ENCODE peak calls at places on chromosomes 4 and X, in seven cellular contexts. S is choroid plexus epithelial cell, O is tibial nerve, Z is cardiac fibroblast, R is foreskin fibroblast, K is GM23248, D is neural progenitor cell. Q is an unnamed sample.

GRCh38 chr4:176188654-176189053 is 6.7 kb downstream of the SPATA4 start:
- DNase-seq in S (no peak), O (no peak), Z (no peak), R (no peak), K (peak), D (no peak), Q (peak)

GRCh38 chr4:105650190-105650589 is 58.3 kb downstream of the INTS12 start:
- DNase-seq in S (no peak), O (no peak), Z (no peak), R (no peak), K (no peak), D (no peak), Q (no peak)

GRCh38 chrX:39900788-39901170 is 197.0 kb downstream of the BCOR start:
- DNase-seq in S (peak), O (no peak), Z (peak), R (peak), K (peak), D (peak), Q (no peak)

GRCh38 chr4:66590488-66591215 is 920.4 kb upstream of the EPHA5 start:
- DNase-seq in S (peak), O (no peak), Z (peak), R (no peak), K (no peak), D (no peak), Q (no peak)

GRCh38 chrX:25807022-25807421 is 331.1 kb upstream of the MAGEB18 start:
- DNase-seq in S (no peak), O (no peak), Z (no peak), R (no peak), K (no peak), D (no peak), Q (no peak)

GRCh38 chrX:18955676-18956075 is 28.2 kb downstream of the PHKA2 start:
- DNase-seq in S (no peak), O (no peak), Z (no peak), R (no peak), K (no peak), D (no peak), Q (no peak)

GRCh38 chr4:101304916-101305315 is 42.4 kb downstream of the PPP3CA start:
- DNase-seq in S (peak), O (no peak), Z (peak), R (peak), K (peak), D (peak), Q (no peak)

GRCh38 chr4:6840062-6840976 is 57.8 kb downstream of the KIAA0232 start:
- DNase-seq in S (peak), O (no peak), Z (peak), R (peak), K (peak), D (peak), Q (no peak)

GRCh38 chrX:136865270-136866168 is 15.0 kb downstream of the RBMX start:
- DNase-seq in S (no peak), O (no peak), Z (no peak), R (no peak), K (no peak), D (no peak), Q (no peak)

GRCh38 chr4:102388636-102389035 is 43.4 kb upstream of the SLC39A8 start:
- DNase-seq in S (no peak), O (no peak), Z (peak), R (peak), K (no peak), D (no peak), Q (peak)

GRCh38 chr4:169621754-169622481 is 1.5 kb downstream of the CLCN3 start:
- DNase-seq in S (peak), O (no peak), Z (peak), R (peak), K (peak), D (no peak), Q (peak)

GRCh38 chrX:68997911-68998310 is 167.3 kb downstream of the PJA1 start:
- DNase-seq in S (peak), O (no peak), Z (peak), R (peak), K (peak), D (no peak), Q (no peak)

GRCh38 chr4:179585761-179586160 is 2143.5 kb upstream of the AGA start:
- DNase-seq in S (peak), O (no peak), Z (no peak), R (no peak), K (no peak), D (no peak), Q (no peak)

GRCh38 chr4:64718091-64718490 is 308.8 kb upstream of the TECRL start:
- DNase-seq in S (peak), O (no peak), Z (peak), R (no peak), K (peak), D (peak), Q (no peak)

GRCh38 chrX:148771440-148771839 is 271.0 kb downstream of the AFF2 start:
- DNase-seq in S (peak), O (no peak), Z (peak), R (no peak), K (no peak), D (no peak), Q (no peak)

GRCh38 chr4:146998157-146998556 is 52.5 kb upstream of the TTC29 start:
- DNase-seq in S (no peak), O (no peak), Z (no peak), R (no peak), K (no peak), D (no peak), Q (peak)

GRCh38 chrX:149511081-149511480 is 6.0 kb upstream of the IDS start:
- DNase-seq in S (no peak), O (no peak), Z (peak), R (peak), K (peak), D (no peak), Q (peak)

GRCh38 chrX:118524344-118524743 is 28.7 kb downstream of the DOCK11 start:
- DNase-seq in S (no peak), O (no peak), Z (no peak), R (no peak), K (no peak), D (no peak), Q (no peak)
- H3K4me3 ChIP-seq in S (no peak), O (no peak), Z (no peak), R (no peak), K (no peak), D (no peak), Q (no peak)

DNA sequence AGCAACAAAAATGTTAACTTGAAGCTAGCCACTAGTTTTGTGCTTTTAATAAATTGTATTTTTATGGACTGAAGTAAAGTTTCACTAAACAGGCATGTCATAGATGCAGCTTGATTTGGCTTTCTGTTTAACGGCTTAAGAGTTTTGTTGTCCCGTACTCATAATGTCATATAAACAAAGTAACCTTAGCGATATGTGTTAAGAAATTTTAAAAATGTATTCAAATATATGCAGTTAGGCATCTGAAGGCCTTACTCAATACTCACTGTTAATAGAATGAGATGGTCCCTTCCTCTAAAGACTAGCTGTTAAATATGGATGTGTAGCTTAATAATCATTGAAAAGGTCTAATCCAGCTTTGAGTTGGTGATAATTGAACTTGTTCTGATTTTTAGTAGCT is 1.0 kb upstream of the SCLT1 start:
- DNase-seq in S (no peak), O (no peak), Z (peak), R (no peak), K (peak), D (no peak), Q (no peak)
- H3K4me3 ChIP-seq in S (no peak), O (no peak), Z (no peak), R (no peak), K (peak), D (no peak), Q (no peak)

GRCh38 chr4:1752284-1753041 is 31.1 kb downstream of the TACC3 start:
- DNase-seq in S (peak), O (no peak), Z (peak), R (no peak), K (no peak), D (no peak), Q (peak)
- H3K4me3 ChIP-seq in S (no peak), O (no peak), Z (no peak), R (no peak), K (no peak), D (no peak), Q (no peak)

GRCh38 chr4:74097631-74098550 is 1.1 kb downstream of the CXCL2 start:
- DNase-seq in S (peak), O (no peak), Z (peak), R (no peak), K (peak), D (no peak), Q (no peak)
- H3K4me3 ChIP-seq in S (peak), O (peak), Z (peak), R (peak), K (peak), D (peak), Q (peak)

DNA sequence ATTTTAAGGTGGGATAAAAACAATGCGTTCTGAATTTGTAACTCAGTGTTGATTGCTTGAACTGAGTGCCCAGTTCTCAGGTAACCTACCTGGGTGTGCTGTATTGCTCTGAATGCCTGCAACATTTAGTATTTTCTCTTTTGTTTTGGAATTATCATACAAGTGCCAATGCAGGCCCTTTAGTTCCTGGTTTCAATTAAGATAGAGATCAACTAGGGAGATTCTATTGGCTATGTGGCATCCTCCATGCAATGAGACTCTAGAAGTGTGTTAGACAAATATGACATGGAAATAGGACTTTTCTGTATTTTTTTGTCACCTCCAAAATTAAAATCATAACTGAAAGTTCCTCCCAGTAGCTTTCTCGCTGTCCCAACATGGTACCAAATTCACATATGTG is 438.7 kb upstream of the IGFBP7 start:
- DNase-seq in S (no peak), O (no peak), Z (no peak), R (no peak), K (no peak), D (no peak), Q (no peak)
- H3K4me3 ChIP-seq in S (no peak), O (no peak), Z (no peak), R (no peak), K (no peak), D (no peak), Q (no peak)

DNA sequence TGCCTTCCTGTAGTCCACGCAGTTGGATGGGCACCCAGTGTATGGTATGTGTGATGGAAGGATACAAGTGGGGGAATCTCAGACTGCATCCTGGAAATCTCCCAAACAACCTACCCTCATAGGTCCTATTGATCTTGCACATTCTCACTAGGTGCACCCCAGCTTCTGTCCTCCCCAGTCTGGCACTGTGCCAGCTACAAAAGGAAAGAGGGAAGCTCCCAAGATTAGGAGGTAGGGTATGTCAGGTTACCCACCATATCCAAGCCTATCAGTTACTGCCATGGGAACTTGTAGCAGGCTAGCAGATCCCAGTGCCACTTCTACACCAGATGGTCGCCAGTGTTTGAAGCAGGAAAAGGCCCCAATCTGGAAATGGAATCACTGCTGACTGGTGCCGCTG is 11.6 kb downstream of the TBX22 start:
- DNase-seq in S (no peak), O (no peak), Z (no peak), R (no peak), K (no peak), D (no peak), Q (no peak)
- H3K4me3 ChIP-seq in S (no peak), O (no peak), Z (no peak), R (no peak), K (no peak), D (no peak), Q (no peak)